ENCODE peak calls at places on chromosomes 11 and 22, in ten cellular contexts. O is colonic mucosa; L is CD8-positive, alpha-beta T cell; N is heart right ventricle; C is neuronal stem cell; G is psoas muscle; E is small intestine; T is substantia nigra; V is IMR-90; M is PC-3. A is an unnamed sample.

GRCh38 chr11:69383946-69384547 is 90.1 kb downstream of the MYEOV start:
- DNase-seq in G (no peak), T (no peak), L (no peak), V (no peak), O (no peak), M (no peak), C (no peak), N (no peak), E (no peak), A (no peak)

GRCh38 chr11:46332568-46333128 is 14.6 kb upstream of the DGKZ start:
- DNase-seq in M (no peak), V (no peak), C (no peak), N (no peak), O (no peak), G (no peak), T (no peak), L (peak), E (no peak), A (no peak)

GRCh38 chr11:74330065-74330858 is 18.8 kb upstream of the P4HA3 start:
- DNase-seq in M (peak), E (no peak), G (no peak), V (peak), O (no peak), L (no peak), C (no peak), N (no peak), T (no peak), A (no peak)

GRCh38 chr22:46052801-46053562 is 76.0 kb upstream of the WNT7B start:
- DNase-seq in C (no peak), N (peak), T (no peak), G (peak), M (peak), V (no peak), O (peak), E (peak), L (no peak), A (peak)

GRCh38 chr22:26064048-26064447 is 105.2 kb upstream of the SEZ6L start:
- DNase-seq in V (no peak), T (no peak), N (no peak), G (no peak), M (no peak), C (no peak), O (no peak), L (no peak), E (no peak), A (no peak)

GRCh38 chr22:39090426-39091064 is 6.5 kb upstream of the APOBEC3H start:
- DNase-seq in C (no peak), T (no peak), M (peak), E (peak), L (peak), G (peak), N (no peak), O (no peak), V (no peak), A (no peak)

GRCh38 chr11:60428517-60428916 is 855 bp upstream of the MS4A5 start:
- DNase-seq in C (no peak), N (no peak), O (no peak), M (peak), L (no peak), V (no peak), G (no peak), T (no peak), E (no peak), A (no peak)

GRCh38 chr22:18031670-18032454 is 7.5 kb upstream of the MICAL3 start:
- DNase-seq in T (no peak), L (no peak), M (peak), E (no peak), N (no peak), O (no peak), G (peak), C (no peak), V (peak), A (peak)

GRCh38 chr22:39183991-39184585 is 31.6 kb upstream of the CBX7 start:
- DNase-seq in C (no peak), T (no peak), L (no peak), G (peak), O (no peak), V (peak), N (no peak), E (no peak), M (peak), A (peak)

GRCh38 chr11:69637956-69638871 is 2.7 kb upstream of the CCND1 start:
- DNase-seq in M (peak), V (peak), E (peak), C (peak), T (no peak), L (no peak), G (peak), O (peak), N (peak), A (no peak)

GRCh38 chr22:42946551-42947198 is 68.3 kb downstream of the PACSIN2 start:
- DNase-seq in L (no peak), T (no peak), M (no peak), O (no peak), V (no peak), N (no peak), G (no peak), E (no peak), C (no peak), A (peak)

GRCh38 chr22:41576877-41577276 is 12.8 kb downstream of the PMM1 start:
- DNase-seq in V (peak), G (peak), T (no peak), M (peak), C (peak), L (peak), O (peak), N (peak), E (peak), A (peak)

GRCh38 chr11:126282361-126282741 is 542 bp upstream of the TIRAP start:
- DNase-seq in E (peak), G (peak), T (peak), V (peak), O (peak), N (peak), L (peak), M (peak), C (no peak), A (peak)

DNA sequence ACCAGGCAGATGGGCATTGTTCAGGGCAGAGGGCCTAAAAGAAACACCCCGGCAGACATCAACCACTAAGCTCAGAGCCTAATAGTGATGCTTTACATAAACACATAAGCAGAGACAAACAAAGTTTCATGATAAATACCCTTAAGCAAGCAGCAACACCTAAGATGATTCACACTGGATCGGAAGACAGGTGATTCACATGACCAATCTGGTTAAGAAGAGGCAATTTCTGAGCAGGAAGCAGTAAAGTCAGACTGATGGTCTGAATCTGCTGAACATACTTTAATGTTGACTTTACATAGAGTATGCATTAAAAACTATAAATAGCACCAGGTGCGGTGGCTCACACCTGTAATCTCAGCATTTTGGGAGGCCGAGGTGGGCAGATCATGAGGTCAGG is 56.1 kb downstream of the SYN3 start:
- DNase-seq in M (no peak), N (no peak), G (no peak), L (no peak), O (no peak), C (no peak), T (no peak), V (no peak), E (no peak), A (no peak)
- H3K27ac ChIP-seq in M (no peak), N (no peak), G (no peak), L (no peak), O (no peak), C (no peak), T (no peak), V (no peak), E (no peak), A (no peak)

DNA sequence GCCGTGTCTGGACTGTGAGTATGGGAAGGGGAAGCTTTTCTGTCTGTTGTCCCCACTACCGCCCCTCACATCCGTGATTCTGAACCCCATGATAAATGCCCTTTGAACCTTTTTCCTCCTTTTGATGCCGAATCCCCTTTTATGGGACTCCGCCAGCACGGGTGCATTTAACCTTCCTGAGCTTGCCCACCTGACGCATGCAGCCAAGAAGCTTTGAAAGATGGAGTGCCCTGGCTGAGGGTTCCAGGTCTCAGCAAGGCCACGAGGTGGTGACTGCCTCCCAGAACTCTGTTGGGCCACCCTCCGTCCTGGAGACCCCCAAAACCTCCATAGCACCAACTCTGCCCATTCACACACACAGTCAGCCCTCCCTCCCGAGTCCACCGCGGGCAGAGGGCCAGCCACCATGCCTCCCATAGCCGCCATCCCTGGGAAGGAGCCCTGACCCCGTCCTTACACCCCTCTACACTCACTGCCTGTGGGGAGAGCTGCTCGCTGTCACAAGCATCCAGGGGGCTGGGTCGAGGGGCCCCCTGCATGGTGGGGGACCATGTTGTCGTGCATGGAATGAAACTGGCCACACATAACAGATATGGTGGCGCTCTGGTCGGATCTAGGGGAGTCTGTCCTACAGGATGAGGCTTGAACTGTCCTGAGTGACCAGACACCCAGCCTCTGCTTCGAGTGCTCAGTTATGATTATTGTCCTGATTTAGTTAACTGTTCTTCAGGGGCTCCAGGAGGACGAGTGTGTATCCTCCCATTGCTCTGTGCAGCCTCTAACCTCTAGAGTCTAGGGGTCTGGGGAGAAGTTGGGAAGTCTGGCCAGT is 822 bp upstream of the COMT start:
- DNase-seq in L (no peak), C (no peak), T (no peak), E (no peak), O (no peak), V (no peak), M (no peak), N (no peak), G (peak), A (no peak)
- H3K27ac ChIP-seq in L (peak), C (no peak), T (peak), E (no peak), O (peak), V (peak), M (no peak), N (peak), G (peak), A (peak)

GRCh38 chr11:64874308-64874707 is 4.1 kb downstream of the EHD1 start:
- DNase-seq in E (no peak), T (peak), O (no peak), C (no peak), G (no peak), N (no peak), V (peak), M (no peak), L (peak), A (no peak)
- H3K27ac ChIP-seq in E (peak), T (peak), O (no peak), C (no peak), G (peak), N (no peak), V (no peak), M (no peak), L (peak), A (no peak)

GRCh38 chr22:30601464-30601863 is 5.5 kb upstream of the TCN2 start:
- DNase-seq in T (no peak), L (no peak), G (no peak), M (no peak), E (no peak), V (no peak), O (no peak), N (no peak), C (no peak), A (no peak)
- H3K27ac ChIP-seq in T (no peak), L (no peak), G (no peak), M (no peak), E (no peak), V (no peak), O (no peak), N (no peak), C (no peak), A (no peak)

DNA sequence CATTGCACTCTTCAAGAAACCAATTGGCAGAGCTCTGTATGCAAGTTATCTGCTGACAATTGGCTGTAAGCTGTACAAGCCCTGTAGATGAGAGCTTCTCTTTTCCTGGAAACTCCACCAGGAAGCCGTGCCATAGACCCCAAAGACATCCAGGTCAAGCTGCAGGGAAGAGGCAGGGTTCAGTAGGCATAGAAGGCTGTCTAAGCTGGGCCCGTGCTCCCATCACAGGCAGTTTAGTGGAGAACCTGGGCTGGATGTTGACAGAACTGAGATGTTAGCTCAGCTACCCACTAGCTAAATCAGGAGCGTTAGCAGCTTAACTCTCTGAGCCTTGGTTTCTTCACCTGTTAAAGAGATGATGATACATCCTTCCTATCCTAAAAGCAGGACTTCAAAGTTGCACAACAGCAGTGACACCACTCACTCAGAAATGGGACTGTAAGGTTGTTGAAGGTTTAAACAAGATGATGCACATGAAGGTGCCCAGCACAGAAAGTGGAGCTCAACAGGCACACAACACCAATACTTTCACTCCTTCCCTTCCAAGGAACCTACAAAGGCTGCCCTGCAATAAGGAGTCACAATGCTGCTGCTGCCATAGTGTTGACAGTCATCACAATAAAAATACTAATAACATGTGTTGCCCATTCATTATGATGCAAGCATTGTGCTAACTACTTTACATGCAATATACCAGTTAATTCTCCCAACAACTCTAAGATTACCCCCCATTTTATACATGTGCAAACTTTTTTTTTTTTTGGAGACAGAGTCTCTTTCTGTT is 115.4 kb downstream of the ZBTB16 start:
- DNase-seq in O (no peak), G (peak), M (no peak), N (no peak), C (no peak), L (no peak), E (no peak), T (no peak), V (no peak), A (no peak)
- H3K27ac ChIP-seq in O (no peak), G (peak), M (no peak), N (peak), C (no peak), L (no peak), E (peak), T (peak), V (no peak), A (peak)

DNA sequence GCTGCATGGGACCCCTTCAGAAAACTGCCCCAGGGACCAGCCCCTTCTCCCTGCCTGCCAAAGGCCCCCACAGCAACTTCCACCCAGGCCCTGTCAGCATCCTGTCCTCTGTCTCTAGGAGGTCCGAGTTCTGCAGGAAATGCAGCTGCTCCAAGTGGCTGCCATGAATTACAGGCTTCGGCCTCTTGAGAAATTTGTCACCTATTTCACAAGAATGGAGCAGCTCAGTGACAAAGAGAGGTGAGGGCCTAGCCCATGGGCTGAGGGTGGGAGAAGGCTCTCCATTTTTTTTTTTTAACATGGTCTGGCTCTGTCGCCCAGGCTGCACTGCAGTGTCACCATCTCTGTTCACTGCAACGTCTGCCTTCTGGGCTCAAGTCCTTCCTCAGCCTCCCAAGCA is 7.3 kb downstream of the RGL4 start:
- DNase-seq in G (no peak), L (no peak), M (no peak), O (no peak), C (no peak), E (no peak), N (no peak), T (no peak), V (no peak), A (no peak)
- H3K27ac ChIP-seq in G (no peak), L (no peak), M (no peak), O (no peak), C (no peak), E (no peak), N (no peak), T (no peak), V (no peak), A (no peak)

DNA sequence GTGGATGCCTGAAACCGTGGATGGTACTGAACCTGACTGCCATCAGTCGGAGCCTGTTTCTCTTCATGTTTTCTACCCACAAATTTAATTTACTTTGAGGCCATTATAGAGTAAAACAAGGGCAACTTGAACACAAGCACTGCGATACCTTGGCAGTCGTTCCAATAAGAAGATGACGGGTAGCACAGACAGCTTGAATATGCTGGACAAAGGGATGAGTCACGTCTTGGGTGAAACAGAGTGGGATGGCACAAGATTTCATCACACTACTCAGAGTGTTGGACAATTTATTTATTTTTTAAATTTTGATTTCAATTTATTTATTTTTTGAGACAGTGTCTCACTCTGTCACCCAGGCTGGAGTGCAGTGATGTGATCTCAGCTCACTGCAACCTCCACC is 5.7 kb downstream of the DIXDC1 start:
- DNase-seq in G (no peak), N (no peak), C (no peak), M (no peak), E (no peak), V (peak), L (no peak), T (no peak), O (no peak), A (no peak)
- H3K27ac ChIP-seq in G (peak), N (no peak), C (no peak), M (no peak), E (no peak), V (no peak), L (no peak), T (no peak), O (no peak), A (no peak)

GRCh38 chr22:28977481-28977971 is 84.1 kb downstream of the C22orf31 start:
- DNase-seq in T (no peak), M (no peak), E (peak), O (no peak), C (no peak), L (no peak), G (no peak), V (no peak), N (no peak), A (no peak)
- H3K27ac ChIP-seq in T (no peak), M (no peak), E (peak), O (no peak), C (no peak), L (no peak), G (peak), V (no peak), N (no peak), A (peak)